ENCODE peak calls at places on chromosomes 11 and 22, in four cellular contexts. Q is mesendoderm, E is MCF 10A, B is astrocyte of the cerebellum. U is an unnamed sample.

GRCh38 chr22:20781272-20781990 is 7.5 kb downstream of the SERPIND1 start:
- DNase-seq in Q (no peak), B (no peak), E (no peak), U (no peak)

GRCh38 chr22:20996598-20997535 is 5.1 kb downstream of the THAP7 start:
- DNase-seq in Q (no peak), B (no peak), E (no peak), U (no peak)

GRCh38 chr11:66864924-66865697 is 8.2 kb downstream of the LRFN4 start:
- DNase-seq in Q (no peak), B (no peak), E (no peak), U (no peak)

GRCh38 chr22:28019360-28019759 is 100.3 kb upstream of the PITPNB start:
- DNase-seq in E (peak; percentile 58), Q (no peak), B (no peak), U (no peak)

GRCh38 chr11:70778828-70779365 is 380.6 kb downstream of the CTTN start:
- DNase-seq in E (no peak), B (no peak), Q (no peak), U (no peak)

GRCh38 chr11:21511835-21512440 is 680.9 kb upstream of the ANO5 start:
- DNase-seq in Q (peak; percentile 87), E (peak; percentile 44), B (peak; percentile 40), U (peak; percentile 15)

GRCh38 chr11:535519-536454 is at the start of gene HRAS:
- DNase-seq in B (peak; percentile 83), Q (peak; percentile 95), E (peak; percentile 92), U (peak; percentile 25)

GRCh38 chr22:43446881-43447280 is 35.1 kb downstream of the MPPED1 start:
- DNase-seq in Q (no peak), E (peak; percentile 20), B (no peak), U (peak; percentile 51)

GRCh38 chr11:41851743-41852142 is 392.3 kb upstream of the LRRC4C start:
- DNase-seq in B (no peak), E (no peak), Q (no peak), U (no peak)

GRCh38 chr11:130383363-130384168 is 44.8 kb downstream of the ADAMTS8 start:
- DNase-seq in B (peak; percentile 100), E (peak; percentile 47), Q (peak; percentile 59), U (no peak)

GRCh38 chr11:64802370-64803162 is 448 bp downstream of the MAP4K2 start:
- DNase-seq in Q (peak; percentile 17), B (no peak), E (no peak), U (no peak)

GRCh38 chr11:119126675-119127268 is 5.4 kb downstream of the HINFP start:
- DNase-seq in B (no peak), Q (no peak), E (no peak), U (no peak)

GRCh38 chr11:60871378-60872061 is 4.2 kb downstream of the ZP1 start:
- DNase-seq in E (peak; percentile 44), B (no peak), Q (no peak), U (no peak)

GRCh38 chr11:249062-249461 is 12.3 kb downstream of the PSMD13 start:
- DNase-seq in B (no peak), Q (no peak), E (no peak), U (no peak)

GRCh38 chr11:8263109-8263768 is 439 bp downstream of the LMO1 start:
- DNase-seq in Q (peak; percentile 26), B (no peak), E (no peak), U (no peak)

GRCh38 chr11:10605941-10606381 is 37.5 kb upstream of the LYVE1 start:
- DNase-seq in B (no peak), E (peak; percentile 41), Q (peak; percentile 90), U (no peak)

GRCh38 chr11:9633674-9634073 is 30.2 kb upstream of the SWAP70 start:
- DNase-seq in Q (no peak), B (no peak), E (no peak), U (no peak)

GRCh38 chr11:84901986-84902385 is 725.2 kb downstream of the DLG2 start:
- DNase-seq in B (peak; percentile 76), Q (no peak), E (no peak), U (no peak)

GRCh38 chr11:27363576-27364115 is 631 bp upstream of the CCDC34 start:
- DNase-seq in E (no peak), B (no peak), Q (no peak), U (no peak)

GRCh38 chr11:21556936-21557335 is 635.9 kb upstream of the ANO5 start:
- DNase-seq in Q (no peak), B (no peak), E (no peak), U (no peak)

GRCh38 chr11:47377571-47378010 is 756 bp downstream of the SPI1 start:
- DNase-seq in E (no peak), Q (no peak), B (no peak), U (no peak)

GRCh38 chr11:71580057-71581003 is 2.3 kb downstream of the KRTAP5-11 start:
- DNase-seq in E (peak; percentile 78), Q (peak; percentile 69), B (peak; percentile 45), U (peak; percentile 59)

GRCh38 chr11:126082251-126083109 is 19.8 kb upstream of the CDON start:
- DNase-seq in B (no peak), E (no peak), Q (no peak), U (no peak)

GRCh38 chr11:129418039-129418438 is 42.4 kb downstream of the BARX2 start:
- DNase-seq in Q (no peak), B (no peak), E (no peak), U (no peak)

GRCh38 chr11:102187416-102188125 is 77.3 kb downstream of the YAP1 start:
- DNase-seq in E (no peak), B (peak; percentile 57), Q (no peak), U (no peak)

GRCh38 chr22:30277547-30278344 is 11.1 kb upstream of the OSM start:
- DNase-seq in E (peak; percentile 87), Q (no peak), B (peak; percentile 73), U (no peak)

GRCh38 chr11:1263036-1263435 is 40.2 kb downstream of the MUC5B start:
- DNase-seq in Q (no peak), E (no peak), B (no peak), U (no peak)

GRCh38 chr11:114174712-114175495 is 115.4 kb downstream of the ZBTB16 start:
- DNase-seq in E (peak; percentile 49), Q (no peak), B (no peak), U (no peak)

GRCh38 chr22:49297871-49298721 is 529.6 kb downstream of the BRD1 start:
- DNase-seq in B (no peak), Q (peak; percentile 10), E (no peak), U (no peak)

GRCh38 chr11:2747236-2748015 is 47.6 kb upstream of the KCNQ1OT1 start:
- DNase-seq in B (no peak), Q (no peak), E (no peak), U (no peak)

GRCh38 chr22:27799334-27800249 is 2.0 kb downstream of the MN1 start:
- DNase-seq in B (no peak), Q (no peak), E (peak; percentile 22), U (no peak)

GRCh38 chr11:117824571-117825537 is at the start of gene FXYD2:
- DNase-seq in Q (no peak), B (no peak), E (no peak), U (no peak)

GRCh38 chr22:27842994-27843431 is 41.5 kb upstream of the MN1 start:
- DNase-seq in B (no peak), Q (no peak), E (no peak), U (no peak)

GRCh38 chr22:23752750-23753149 is 1.5 kb downstream of the VPREB3 start:
- DNase-seq in Q (no peak), E (no peak), B (no peak), U (no peak)

GRCh38 chr11:74896311-74896710 is 52.6 kb downstream of the XRRA1 start:
- DNase-seq in E (no peak), Q (no peak), B (no peak), U (no peak)

GRCh38 chr11:11985016-11985715 is 23.3 kb downstream of the DKK3 start:
- DNase-seq in Q (no peak), B (no peak), E (peak; percentile 30), U (no peak)

U was measured in SHP77 treated with DMSO at 0.1 percent for 48 hours.